ENCODE peak calls at places on chromosomes 6 and 20, in six cellular contexts. H is Ammon's horn, M is H1, P is GM12878, Q is hypothalamus, Y is A549. A is an unnamed sample.

GRCh38 chr6:42049116-42049809 is 1.1 kb upstream of the TAF8 start:
- DNase-seq in H (no peak), M (no peak), P (no peak), Q (no peak), Y (no peak), A (no peak)

GRCh38 chr20:52972190-52972937 is at the start of gene TSHZ2:
- DNase-seq in P (no peak), Q (peak), Y (no peak), M (peak), H (peak), A (no peak)

GRCh38 chr20:44780226-44780625 is 30.1 kb downstream of the RIMS4 start:
- DNase-seq in H (no peak), Y (peak), P (no peak), Q (no peak), M (peak), A (peak)

GRCh38 chr20:11492846-11493245 is 424.8 kb upstream of the BTBD3 start:
- DNase-seq in H (no peak), P (no peak), Y (no peak), M (no peak), Q (no peak), A (no peak)

GRCh38 chr6:48486373-48486772 is 375.4 kb upstream of the PTCHD4 start:
- DNase-seq in Y (no peak), Q (no peak), P (no peak), H (no peak), M (no peak), A (no peak)

GRCh38 chr20:13312300-13312699 is 91.2 kb downstream of the ISM1 start:
- DNase-seq in Q (no peak), H (no peak), P (no peak), M (no peak), Y (no peak), A (no peak)

GRCh38 chr6:17083397-17083796 is 18.5 kb upstream of the STMND1 start:
- DNase-seq in Q (no peak), Y (no peak), M (no peak), H (no peak), P (no peak), A (no peak)

GRCh38 chr6:105901583-105901982 is 184.6 kb upstream of the PRDM1 start:
- DNase-seq in M (no peak), Y (no peak), Q (no peak), P (no peak), H (no peak), A (no peak)

GRCh38 chr20:14979472-14979986 is 642.1 kb upstream of the FLRT3 start:
- DNase-seq in M (no peak), Y (no peak), Q (no peak), H (no peak), P (no peak), A (no peak)

GRCh38 chr6:129138739-129139405 is 255.9 kb downstream of the LAMA2 start:
- DNase-seq in Y (no peak), H (no peak), Q (peak), M (no peak), P (no peak), A (peak)

GRCh38 chr20:62401331-62401779 is 5.7 kb downstream of the CABLES2 start:
- DNase-seq in M (peak), Q (no peak), Y (peak), H (no peak), P (no peak), A (no peak)

GRCh38 chr20:43046946-43047345 is 142.8 kb downstream of the PTPRT start:
- DNase-seq in Q (no peak), Y (no peak), H (no peak), P (no peak), M (no peak), A (no peak)

GRCh38 chr6:27775796-27776184 is 136.4 kb downstream of the OR2B2 start:
- DNase-seq in Q (no peak), H (no peak), P (no peak), Y (no peak), M (no peak), A (no peak)

GRCh38 chr20:7627734-7628663 is 312.3 kb downstream of the HAO1 start:
- DNase-seq in Q (no peak), P (no peak), M (no peak), H (no peak), Y (no peak), A (no peak)

GRCh38 chr6:25058387-25058786 is 122.6 kb upstream of the RIPOR2 start:
- DNase-seq in M (no peak), P (no peak), Q (no peak), Y (no peak), H (no peak), A (no peak)

GRCh38 chr6:106142876-106143431 is 56.8 kb downstream of the PRDM1 start:
- DNase-seq in P (no peak), Q (no peak), M (no peak), Y (no peak), H (no peak), A (no peak)

GRCh38 chr20:3864518-3864917 is 17.9 kb downstream of the MAVS start:
- DNase-seq in Y (no peak), P (no peak), Q (no peak), H (no peak), M (no peak), A (no peak)

GRCh38 chr6:551405-551804 is 105.5 kb downstream of the HUS1B start:
- DNase-seq in M (peak), P (no peak), H (peak), Y (no peak), Q (peak), A (no peak)

GRCh38 chr6:24313477-24314141 is 44.2 kb downstream of the DCDC2 start:
- DNase-seq in P (no peak), Q (no peak), M (no peak), Y (peak), H (no peak), A (no peak)

GRCh38 chr20:34322267-34323105 is 19.3 kb upstream of the AHCY start:
- DNase-seq in Q (no peak), P (no peak), M (no peak), H (no peak), Y (no peak), A (no peak)

A was measured in midbrain.